ENCODE peak calls at places on chromosomes 1 and 21, in seven cellular contexts. N is transverse colon; L is CD8-positive, alpha-beta T cell; Y is astrocyte of the spinal cord; X is hepatocyte; Q is body of pancreas; K is AG04449. T is an unnamed sample.

GRCh38 chr1:156140879-156141707 is 12.3 kb upstream of the SEMA4A start:
- DNase-seq in N (no peak), Y (no peak), Q (no peak), X (no peak), L (no peak), K (no peak), T (no peak)

GRCh38 chr21:43193088-43193650 is 24.4 kb downstream of the CRYAA start:
- DNase-seq in K (no peak), Y (no peak), L (no peak), X (no peak), N (no peak), Q (no peak), T (no peak)

GRCh38 chr1:241677171-241677570 is 25.1 kb downstream of the WDR64 start:
- DNase-seq in Q (no peak), K (no peak), X (no peak), Y (no peak), N (no peak), L (peak), T (no peak)

GRCh38 chr21:36987845-36988244 is 18.7 kb upstream of the RIPPLY3 start:
- DNase-seq in L (no peak), Y (no peak), N (no peak), K (no peak), Q (no peak), X (no peak), T (no peak)

GRCh38 chr1:168637350-168637991 is 61.1 kb downstream of the XCL1 start:
- DNase-seq in K (no peak), X (peak), L (no peak), Y (no peak), Q (peak), N (no peak), T (peak)

GRCh38 chr21:44951186-44951915 is 11.5 kb downstream of the SLX9 start:
- DNase-seq in N (no peak), X (no peak), L (no peak), Q (no peak), K (no peak), Y (no peak), T (no peak)

GRCh38 chr21:35217504-35218060 is 168.5 kb upstream of the RUNX1 start:
- DNase-seq in X (peak), Y (peak), N (no peak), K (peak), L (no peak), Q (no peak), T (peak)

GRCh38 chr1:181714428-181714827 is 231.1 kb downstream of the CACNA1E start:
- DNase-seq in N (no peak), Q (no peak), K (no peak), Y (peak), X (no peak), L (no peak), T (peak)

GRCh38 chr21:46401186-46401910 is 57.3 kb upstream of the DIP2A start:
- DNase-seq in N (no peak), K (no peak), L (no peak), Y (no peak), X (no peak), Q (no peak), T (no peak)

GRCh38 chr1:10784998-10785854 is 11.2 kb downstream of the CASZ1 start:
- DNase-seq in L (no peak), Y (no peak), K (no peak), X (no peak), Q (no peak), N (no peak), T (no peak)

GRCh38 chr21:14988760-14989159 is 76.0 kb downstream of the NRIP1 start:
- DNase-seq in X (no peak), Q (no peak), N (no peak), L (no peak), K (no peak), Y (no peak), T (no peak)

GRCh38 chr1:110630770-110631663 is 24.9 kb upstream of the KCNA2 start:
- DNase-seq in K (no peak), N (peak), Y (peak), L (peak), Q (peak), X (peak), T (peak)

GRCh38 chr1:21673277-21673780 is 4.2 kb upstream of the RAP1GAP start:
- DNase-seq in X (no peak), N (peak), Y (peak), K (peak), L (no peak), Q (peak), T (no peak)

GRCh38 chr1:106798991-106799390 is 257.5 kb upstream of the PRMT6 start:
- DNase-seq in Q (no peak), X (peak), L (no peak), K (no peak), Y (peak), N (no peak), T (peak)

GRCh38 chr1:240739139-240739538 is 127.2 kb upstream of the GREM2 start:
- DNase-seq in N (no peak), L (no peak), Q (no peak), Y (no peak), X (no peak), K (no peak), T (no peak)

GRCh38 chr1:167747988-167748387 is 26.2 kb downstream of the MPZL1 start:
- DNase-seq in K (no peak), N (no peak), Y (peak), L (no peak), X (no peak), Q (no peak), T (no peak)

GRCh38 chr1:118335372-118335771 is 150.3 kb upstream of the SPAG17 start:
- DNase-seq in X (no peak), K (peak), N (no peak), L (no peak), Q (no peak), Y (peak), T (peak)

DNA sequence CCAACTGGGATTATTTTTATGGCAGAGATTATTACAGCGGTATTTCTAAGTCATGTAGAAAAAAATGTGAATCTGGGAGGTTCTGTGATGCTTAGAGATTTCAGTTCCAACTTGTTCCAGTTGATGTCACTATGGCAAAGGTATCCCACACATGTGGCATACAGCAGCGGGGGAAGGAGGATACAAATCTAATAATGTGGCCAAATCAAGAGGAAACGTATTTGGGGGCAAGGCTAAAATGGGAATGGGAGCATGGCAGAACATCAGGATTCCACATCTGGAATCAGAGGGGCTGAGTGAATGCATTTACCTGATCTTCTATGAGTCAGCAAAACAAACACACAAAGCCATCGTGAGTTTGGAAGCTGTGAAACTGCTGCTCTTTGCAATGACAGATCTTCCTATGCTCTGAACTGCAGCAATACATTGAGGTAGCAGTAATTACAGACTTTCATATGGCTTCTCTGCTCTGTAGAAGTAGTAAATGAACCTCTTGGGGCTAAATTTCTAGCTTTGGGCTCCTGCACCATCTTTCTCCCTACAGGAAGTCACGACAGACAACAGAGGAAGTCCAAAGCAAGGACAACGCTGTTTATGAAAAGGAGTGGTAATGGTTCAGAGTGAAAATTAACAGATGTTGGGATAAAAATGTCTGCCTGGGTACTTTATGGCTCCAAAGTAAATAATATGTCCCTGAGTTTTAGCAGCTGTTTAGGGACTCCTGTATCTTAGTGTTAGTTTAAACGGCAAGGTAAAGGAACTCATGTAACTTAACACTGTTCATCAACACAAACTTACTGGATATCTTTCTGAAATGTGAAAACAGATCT is 55.6 kb downstream of the GABPA start:
- DNase-seq in Q (no peak), N (no peak), X (peak), K (no peak), Y (peak), L (no peak), T (peak)
- TF ChIP-seq CTCF in Q (peak), N (peak), X (peak), K (peak), Y (peak), L (peak), T (peak)

GRCh38 chr1:219189021-219189824 is 15.5 kb downstream of the LYPLAL1 start:
- DNase-seq in L (no peak), N (no peak), Q (no peak), X (no peak), K (no peak), Y (peak), T (peak)

GRCh38 chr1:219190605-219191004 is 16.9 kb downstream of the LYPLAL1 start:
- DNase-seq in X (no peak), Y (no peak), L (no peak), N (no peak), K (no peak), Q (no peak), T (no peak)

GRCh38 chr1:219189942-219190341 is 16.3 kb downstream of the LYPLAL1 start:
- DNase-seq in L (no peak), K (no peak), X (no peak), Y (no peak), N (no peak), Q (no peak), T (no peak)

GRCh38 chr1:219185486-219186117 is 11.9 kb downstream of the LYPLAL1 start:
- DNase-seq in Y (no peak), L (no peak), K (no peak), X (no peak), N (no peak), Q (no peak), T (peak)

GRCh38 chr1:219188331-219188803 is 14.7 kb downstream of the LYPLAL1 start:
- DNase-seq in K (no peak), L (no peak), N (no peak), Y (no peak), X (no peak), Q (no peak), T (no peak)
- H3K4me3 ChIP-seq in K (no peak), L (no peak), N (no peak), Y (no peak), X (no peak), Q (no peak), T (no peak)

GRCh38 chr1:66996018-66996682 is 57.8 kb downstream of the SLC35D1 start:
- DNase-seq in L (peak), Y (peak), N (peak), K (no peak), X (peak), Q (peak), T (peak)
- TF ChIP-seq CTCF in L (peak), Y (peak), N (peak), K (peak), X (peak), Q (peak), T (peak)

GRCh38 chr1:220755316-220755715 is 7.2 kb downstream of the MTARC2 start:
- DNase-seq in N (no peak), Q (no peak), L (no peak), K (no peak), X (no peak), Y (no peak), T (no peak)

GRCh38 chr1:220747426-220748090 is 564 bp upstream of the MTARC2 start:
- DNase-seq in Q (no peak), Y (no peak), N (no peak), L (no peak), K (no peak), X (no peak), T (no peak)

GRCh38 chr1:220748091-220748934 is at the start of gene MTARC2:
- DNase-seq in N (peak), Q (peak), Y (peak), X (peak), K (peak), L (peak), T (peak)

GRCh38 chr1:220751130-220751529 is 3.0 kb downstream of the MTARC2 start:
- DNase-seq in K (no peak), Y (no peak), N (peak), X (no peak), Q (peak), L (no peak), T (no peak)

GRCh38 chr1:220750126-220750525 is 2.0 kb downstream of the MTARC2 start:
- DNase-seq in Q (no peak), Y (no peak), N (no peak), K (no peak), L (no peak), X (no peak), T (no peak)
- H3K4me3 ChIP-seq in Q (no peak), Y (no peak), N (no peak), K (no peak), L (no peak), X (no peak), T (no peak)

DNA sequence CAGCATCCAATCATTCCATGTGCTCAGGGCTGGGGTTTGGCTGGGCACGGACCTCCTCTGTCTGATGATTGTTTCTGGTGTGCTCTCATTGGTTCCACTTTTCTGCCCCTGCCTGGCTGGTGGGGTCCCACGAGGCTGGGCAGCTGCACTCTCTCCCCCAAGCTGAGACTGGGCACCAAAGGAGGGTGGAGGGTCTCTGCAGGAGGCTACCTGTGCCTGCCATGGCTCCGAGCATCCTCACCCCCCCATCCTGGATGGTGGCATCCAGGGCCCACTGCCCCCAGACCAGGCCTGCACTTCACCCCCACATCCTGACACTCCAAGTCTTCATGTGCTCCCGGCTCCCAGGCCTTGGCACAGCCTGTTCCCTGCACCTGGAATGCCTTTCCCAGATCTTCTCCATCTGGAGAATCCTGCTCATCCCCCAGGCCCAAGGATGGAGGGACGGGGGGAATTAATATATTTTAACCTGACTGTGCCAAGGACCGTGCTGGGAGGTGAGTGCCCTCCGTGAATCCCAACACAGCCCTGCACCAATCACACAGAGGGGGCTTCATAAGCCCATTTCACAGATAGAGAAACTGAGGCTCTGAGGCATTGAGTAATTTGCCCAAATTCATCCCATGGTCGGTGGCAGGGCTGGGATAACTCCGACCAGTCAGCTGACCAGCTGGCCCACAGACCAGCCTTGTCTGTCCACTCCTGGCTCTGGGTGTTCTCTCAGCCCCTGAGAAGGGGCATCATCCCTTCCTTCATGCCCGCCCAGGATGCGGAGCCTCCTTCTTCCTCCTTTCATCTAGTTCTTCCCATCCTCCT is 403.4 kb downstream of the MATN1 start:
- DNase-seq in Q (no peak), L (no peak), K (no peak), Y (no peak), N (no peak), X (no peak), T (no peak)
- TF ChIP-seq CTCF in Q (no peak), L (no peak), K (no peak), Y (no peak), N (no peak), X (no peak), T (no peak)

T was measured in epithelial cell of esophagus.